ENCODE peak calls at places on chromosomes 13 and 19, in four cellular contexts. V is cardiac fibroblast; O is HFFc6; E is CD4-positive, alpha-beta T cell. M is an unnamed sample.

GRCh38 chr13:41568990-41569387 is 111.6 kb downstream of the RGCC start:
- DNase-seq in V (peak; percentile 79), O (no peak), E (no peak), M (no peak)

GRCh38 chr19:48696353-48697010 is 711 bp downstream of the FUT2 start:
- DNase-seq in V (no peak), O (no peak), E (no peak), M (no peak)

GRCh38 chr13:111121421-111121820 is 6.3 kb downstream of the ARHGEF7 start:
- DNase-seq in V (no peak), O (no peak), E (no peak), M (no peak)

GRCh38 chr13:99908129-99908805 is 63.3 kb downstream of the ZIC5 start:
- DNase-seq in V (no peak), O (no peak), E (no peak), M (no peak)

GRCh38 chr19:6213266-6213595 is 66.5 kb downstream of the MLLT1 start:
- DNase-seq in V (no peak), O (no peak), E (no peak), M (no peak)

GRCh38 chr19:55247621-55248099 is 11.2 kb downstream of the PPP6R1 start:
- DNase-seq in V (peak; percentile 73), O (peak; percentile 55), E (no peak), M (no peak)

GRCh38 chr19:18972301-18972831 is 31.3 kb upstream of the HOMER3 start:
- DNase-seq in V (peak; percentile 86), O (no peak), E (no peak), M (no peak)

GRCh38 chr19:40089462-40089861 is 1.3 kb downstream of the ZNF780A start:
- DNase-seq in V (peak; percentile 69), O (no peak), E (no peak), M (no peak)

GRCh38 chr19:49127674-49128544 is 8.6 kb downstream of the PPFIA3 start:
- DNase-seq in V (peak; percentile 98), O (peak; percentile 94), E (peak; percentile 91), M (peak; percentile 97)

GRCh38 chr19:28634837-28635236 is 578.1 kb downstream of the UQCRFS1 start:
- DNase-seq in V (no peak), O (no peak), E (no peak), M (no peak)

GRCh38 chr19:55146648-55147218 is 2.3 kb downstream of the TNNT1 start:
- DNase-seq in V (no peak), O (no peak), E (no peak), M (peak; percentile 57)

GRCh38 chr19:28635962-28636629 is 576.9 kb downstream of the UQCRFS1 start:
- DNase-seq in V (no peak), O (no peak), E (no peak), M (no peak)

GRCh38 chr13:79307866-79308298 is 98.2 kb downstream of the RBM26 start:
- DNase-seq in V (peak; percentile 16), O (peak; percentile 39), E (no peak), M (no peak)

GRCh38 chr19:15702590-15702930 is 25.3 kb upstream of the OR10H2 start:
- DNase-seq in V (peak; percentile 19), O (no peak), E (peak; percentile 13), M (no peak)

GRCh38 chr13:84645196-84646071 is 763.2 kb upstream of the SLITRK1 start:
- DNase-seq in V (peak; percentile 38), O (peak; percentile 93), E (no peak), M (no peak)

GRCh38 chr19:2405256-2405655 is 22.1 kb downstream of the TIMM13 start:
- DNase-seq in V (peak; percentile 21), O (no peak), E (no peak), M (no peak)

GRCh38 chr13:26502826-26503225 is 54.7 kb upstream of the WASF3 start:
- DNase-seq in V (peak; percentile 67), O (peak; percentile 31), E (no peak), M (no peak)
- TF ChIP-seq CTCF in V (peak; percentile 37), O (no peak), E (no peak), M (no peak)

GRCh38 chr19:38850976-38851621 is 1.3 kb upstream of the HNRNPL start:
- DNase-seq in V (no peak), O (no peak), E (no peak), M (peak; percentile 50)
- TF ChIP-seq CTCF in V (no peak), O (no peak), E (no peak), M (no peak)

GRCh38 chr19:480016-480855 is 16.1 kb upstream of the MADCAM1 start:
- DNase-seq in V (peak; percentile 47), O (peak; percentile 11), E (peak; percentile 16), M (peak; percentile 76)
- TF ChIP-seq CTCF in V (peak; percentile 62), O (peak; percentile 67), E (no peak), M (peak; percentile 38)

DNA sequence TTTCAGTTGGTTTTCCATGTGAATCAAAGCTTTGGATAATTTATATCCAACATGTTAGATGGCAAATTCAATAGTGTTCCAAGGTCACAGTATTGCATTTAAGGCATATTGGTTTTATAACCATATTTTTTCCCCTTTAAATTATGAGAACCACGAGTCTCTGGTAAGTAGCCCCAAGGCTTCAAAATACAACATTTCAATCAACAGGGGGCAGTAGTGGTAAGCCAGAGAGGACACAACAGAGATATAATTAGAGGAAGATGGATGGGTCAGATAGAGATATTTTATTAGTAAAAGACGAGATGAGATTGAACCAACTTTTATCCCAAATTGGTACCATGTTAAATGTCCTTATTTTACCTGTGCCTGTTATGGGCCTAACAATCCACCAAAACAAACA is 53.1 kb downstream of the KL start:
- DNase-seq in V (no peak), O (no peak), E (no peak), M (no peak)
- TF ChIP-seq CTCF in V (peak; percentile 25), O (peak; percentile 68), E (no peak), M (no peak)